ENCODE peak calls at places on chromosomes 4 and X, in six cellular contexts. W is HepG2; H is heart right ventricle; J is pancreas; P is naive thymus-derived CD4-positive, alpha-beta T cell; L is DND-41. D is an unnamed sample. For H3K36me3 and H3K4me1, the result is how much of the 10 kb centered on the place peaks cover.

GRCh38 chr4:169305173-169305572 is 34.4 kb upstream of the SH3RF1 start:
- ATAC-seq in W (no peak), H (no peak), J (no peak), P (no peak), L (no peak), D (no peak)

GRCh38 chr4:19317377-19317776 is 934.3 kb upstream of the SLIT2 start:
- ATAC-seq in W (no peak), H (no peak), J (no peak), P (no peak), L (no peak), D (no peak)

GRCh38 chr4:44912980-44913379 is 186.6 kb upstream of the GNPDA2 start:
- ATAC-seq in W (no peak), H (no peak), J (no peak), P (no peak), L (no peak), D (no peak)

GRCh38 chr4:31647776-31648175 is 927.6 kb downstream of the PCDH7 start:
- ATAC-seq in W (no peak), H (no peak), J (no peak), P (no peak), L (no peak), D (no peak)

GRCh38 chr4:184824081-184824775 is 1.5 kb downstream of the ACSL1 start:
- ATAC-seq in W (no peak), H (no peak), J (no peak), P (no peak), L (no peak), D (no peak)

GRCh38 chrX:39427492-39428289 is 626.4 kb downstream of the MID1IP1 start:
- ATAC-seq in W (no peak), H (no peak), J (no peak), P (peak), L (no peak), D (peak)

GRCh38 chr4:30380404-30380998 is 339.7 kb upstream of the PCDH7 start:
- ATAC-seq in W (peak), H (no peak), J (peak), P (no peak), L (peak), D (no peak)

GRCh38 chr4:80787306-80787705 is 243.2 kb upstream of the BMP3 start:
- ATAC-seq in W (no peak), H (no peak), J (no peak), P (no peak), L (no peak), D (no peak)

GRCh38 chr4:10074767-10075105 is 41.9 kb downstream of the WDR1 start:
- ATAC-seq in W (peak), H (no peak), J (no peak), P (peak), L (peak), D (no peak)

GRCh38 chr4:19155568-19155967 is 1096.1 kb upstream of the SLIT2 start:
- ATAC-seq in W (no peak), H (no peak), J (no peak), P (no peak), L (no peak), D (no peak)

GRCh38 chrX:78622834-78623233 is 36.3 kb downstream of the RTL3 start:
- ATAC-seq in W (no peak), H (no peak), J (no peak), P (no peak), L (no peak), D (no peak)

GRCh38 chr4:37758226-37758625 is 68.3 kb upstream of the PGM2 start:
- ATAC-seq in W (peak), H (peak), J (peak), P (peak), L (peak), D (peak)

GRCh38 chr4:128871948-128872347 is 62.4 kb downstream of the JADE1 start:
- ATAC-seq in W (no peak), H (no peak), J (no peak), P (peak), L (no peak), D (no peak)

GRCh38 chrX:17860179-17860780 is 818 bp downstream of the RAI2 start:
- ATAC-seq in W (no peak), H (peak), J (peak), P (no peak), L (no peak), D (peak)

GRCh38 chrX:15751160-15751819 is 13.2 kb downstream of the CA5B start:
- ATAC-seq in W (no peak), H (peak), J (no peak), P (peak), L (peak), D (peak)

GRCh38 chr4:55407764-55408163 is 12.0 kb downstream of the TMEM165 start:
- ATAC-seq in W (peak), H (no peak), J (peak), P (no peak), L (no peak), D (no peak)

GRCh38 chr4:163525982-163526381 is 31.5 kb downstream of the TMA16 start:
- ATAC-seq in W (no peak), H (no peak), J (no peak), P (no peak), L (no peak), D (no peak)
- H3K36me3 ChIP-seq in W (under half), H (half or more), J (under half), P (under half), L (half or more), D (half or more)

GRCh38 chrX:10755477-10756334 is 135.3 kb upstream of the MID1 start:
- ATAC-seq in W (no peak), H (peak), J (peak), P (no peak), L (no peak), D (peak)
- H3K4me1 ChIP-seq in W (under half), H (under half), J (under half), P (under half), L (under half), D (under half)

GRCh38 chr4:878796-879729 is 53.1 kb downstream of the GAK start:
- ATAC-seq in W (no peak), H (no peak), J (no peak), P (peak), L (peak), D (no peak)
- H3K36me3 ChIP-seq in W (under half), H (half or more), J (half or more), P (half or more), L (half or more), D (half or more)

GRCh38 chr4:73348185-73348584 is 55.9 kb upstream of the ALB start:
- ATAC-seq in W (peak), H (no peak), J (no peak), P (no peak), L (no peak), D (no peak)

GRCh38 chr4:73345399-73345975 is 58.6 kb upstream of the ALB start:
- ATAC-seq in W (peak), H (no peak), J (peak), P (no peak), L (no peak), D (no peak)

GRCh38 chr4:73344106-73344505 is 60.0 kb upstream of the ALB start:
- ATAC-seq in W (no peak), H (no peak), J (no peak), P (no peak), L (no peak), D (no peak)

GRCh38 chr4:73343432-73343831 is 60.7 kb upstream of the ALB start:
- ATAC-seq in W (peak), H (no peak), J (no peak), P (no peak), L (no peak), D (no peak)

GRCh38 chr4:73347497-73347896 is 56.6 kb upstream of the ALB start:
- ATAC-seq in W (no peak), H (no peak), J (no peak), P (no peak), L (no peak), D (no peak)
- H3K4me1 ChIP-seq in W (half or more), H (under half), J (under half), P (under half), L (under half), D (under half)

GRCh38 chr4:148503681-148504080 is 61.5 kb upstream of the NR3C2 start:
- ATAC-seq in W (no peak), H (no peak), J (peak), P (no peak), L (no peak), D (no peak)
- H3K36me3 ChIP-seq in W (under half), H (under half), J (under half), P (under half), L (under half), D (under half)

GRCh38 chrX:54639346-54640102 is 109.5 kb downstream of the GNL3L start:
- ATAC-seq in W (peak), H (peak), J (peak), P (peak), L (peak), D (peak)
- H3K4me1 ChIP-seq in W (under half), H (under half), J (under half), P (under half), L (under half), D (under half)

GRCh38 chr4:53057679-53058078 is 195.6 kb downstream of the RASL11B start:
- ATAC-seq in W (no peak), H (peak), J (no peak), P (no peak), L (no peak), D (no peak)

GRCh38 chr4:53064609-53065008 is 202.5 kb downstream of the RASL11B start:
- ATAC-seq in W (no peak), H (no peak), J (no peak), P (no peak), L (no peak), D (no peak)

GRCh38 chr4:53061467-53061866 is 199.3 kb downstream of the RASL11B start:
- ATAC-seq in W (no peak), H (no peak), J (no peak), P (no peak), L (no peak), D (no peak)

GRCh38 chr4:53059253-53059652 is 197.1 kb downstream of the RASL11B start:
- ATAC-seq in W (no peak), H (no peak), J (no peak), P (no peak), L (no peak), D (peak)

DNA sequence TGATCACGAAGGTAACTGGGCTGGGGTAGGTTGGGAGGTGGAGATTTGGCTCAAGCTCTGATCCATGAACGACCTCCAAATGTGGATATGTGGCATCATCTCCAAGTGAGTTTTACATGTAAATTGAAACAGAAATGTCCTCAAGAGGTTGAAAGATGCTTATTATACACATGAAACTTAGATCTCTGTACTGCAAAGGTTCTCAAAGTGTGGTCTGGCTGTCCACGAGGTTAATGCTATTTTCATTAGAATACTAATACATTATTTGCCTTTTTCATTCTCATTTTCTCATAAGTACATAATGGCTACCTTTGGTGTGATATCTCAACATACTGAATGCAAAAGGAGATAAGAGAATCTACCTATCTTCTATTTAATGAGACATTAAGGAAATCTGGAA is 198.2 kb downstream of the RASL11B start:
- ATAC-seq in W (no peak), H (no peak), J (no peak), P (no peak), L (no peak), D (no peak)
- H3K36me3 ChIP-seq in W (under half), H (under half), J (under half), P (under half), L (under half), D (under half)

GRCh38 chr4:8387194-8387593 is 53.3 kb downstream of the ACOX3 start:
- ATAC-seq in W (no peak), H (no peak), J (no peak), P (no peak), L (no peak), D (no peak)
- H3K4me1 ChIP-seq in W (under half), H (under half), J (under half), P (under half), L (under half), D (under half)

GRCh38 chr4:68337522-68337921 is 12.4 kb downstream of the YTHDC1 start:
- ATAC-seq in W (no peak), H (no peak), J (no peak), P (no peak), L (no peak), D (no peak)
- H3K36me3 ChIP-seq in W (under half), H (half or more), J (under half), P (under half), L (half or more), D (under half)

D was measured in gastroesophageal sphincter.